ENCODE peak calls at places on chromosomes 16 and 17, in nine cellular contexts. O is RWPE1; V is midbrain; E is stimulated activated CD8-positive, alpha-beta memory T cell treated with anti-CD3 and anti-CD28 coated beads, Interleukin-12 subunit alpha, Interleukin-12 subunit beta, amount 100 ng/mL, for 1 hour; L is globus pallidus; R is A172; Y is PC-9; Z is WERI-Rb-1; Q is AG09319. N is an unnamed sample.

GRCh38 chr17:36851230-36851629 is 86.0 kb upstream of the LHX1 start:
- DNase-seq in O (peak), V (no peak), E (no peak), L (no peak), R (peak), Y (peak), Z (no peak), Q (no peak), N (no peak)

GRCh38 chr17:82565551-82565950 is 46.0 kb downstream of the FOXK2 start:
- DNase-seq in O (no peak), V (peak), E (no peak), L (peak), R (no peak), Y (no peak), Z (no peak), Q (no peak), N (no peak)

GRCh38 chr17:64732336-64733006 is 70.4 kb upstream of the SMURF2 start:
- DNase-seq in O (no peak), V (peak), E (no peak), L (no peak), R (peak), Y (no peak), Z (no peak), Q (peak), N (no peak)

GRCh38 chr16:24848065-24848464 is 2.3 kb downstream of the SLC5A11 start:
- DNase-seq in O (no peak), V (no peak), E (no peak), L (no peak), R (peak), Y (peak), Z (no peak), Q (no peak), N (no peak)

GRCh38 chr16:27377666-27378485 is 24.1 kb upstream of the IL21R start:
- DNase-seq in O (no peak), V (no peak), E (no peak), L (no peak), R (no peak), Y (no peak), Z (no peak), Q (no peak), N (no peak)

GRCh38 chr17:40121886-40122465 is at the start of gene MSL1:
- DNase-seq in O (peak), V (peak), E (peak), L (peak), R (peak), Y (peak), Z (peak), Q (no peak), N (peak)

GRCh38 chr16:4115941-4116327 is 308 bp downstream of the ADCY9 start:
- DNase-seq in O (peak), V (no peak), E (no peak), L (no peak), R (no peak), Y (no peak), Z (no peak), Q (no peak), N (no peak)

GRCh38 chr17:57293077-57293476 is 36.8 kb downstream of the MSI2 start:
- DNase-seq in O (peak), V (no peak), E (no peak), L (no peak), R (peak), Y (peak), Z (no peak), Q (no peak), N (no peak)

GRCh38 chr17:9307313-9307998 is 268.2 kb downstream of the STX8 start:
- DNase-seq in O (no peak), V (no peak), E (no peak), L (no peak), R (no peak), Y (no peak), Z (no peak), Q (no peak), N (no peak)